ENCODE peak calls at places on chromosomes 12 and 14, in four cellular contexts. D, T, P and Q are unnamed samples.

GRCh38 chr14:100761481-100761880 is 34.8 kb downstream of the DLK1 start:
- DNase-seq in D (no peak), T (no peak), P (no peak), Q (no peak)

GRCh38 chr14:28307506-28307905 is 459.1 kb upstream of the FOXG1 start:
- DNase-seq in T (no peak), D (no peak), P (no peak), Q (no peak)

GRCh38 chr12:126198966-126199692 is 1133.9 kb downstream of the AACS start:
- DNase-seq in P (no peak), T (no peak), D (no peak), Q (no peak)

GRCh38 chr12:71415336-71416231 is 24.0 kb upstream of the LGR5 start:
- DNase-seq in P (peak), T (no peak), D (no peak), Q (no peak)

GRCh38 chr14:67569011-67569650 is 30.9 kb downstream of the PIGH start:
- DNase-seq in D (no peak), T (no peak), P (no peak), Q (no peak)

GRCh38 chr14:23433457-23433856 is 2.0 kb downstream of the MYH7 start:
- DNase-seq in T (no peak), D (no peak), P (no peak), Q (no peak)

GRCh38 chr12:127562781-127563180 is 704.2 kb upstream of the TMEM132C start:
- DNase-seq in T (no peak), D (no peak), P (no peak), Q (no peak)

GRCh38 chr12:114392909-114393308 is 13.0 kb downstream of the TBX5 start:
- DNase-seq in P (no peak), T (no peak), D (peak), Q (no peak)

GRCh38 chr14:67964391-67964812 is 144.8 kb downstream of the RAD51B start:
- DNase-seq in D (no peak), P (no peak), T (no peak), Q (no peak)

GRCh38 chr14:94342334-94342934 is 19.3 kb upstream of the SERPINA6 start:
- DNase-seq in D (peak), P (peak), T (peak), Q (peak)

GRCh38 chr14:50972734-50973133 is 28.5 kb upstream of the PYGL start:
- DNase-seq in T (no peak), D (no peak), P (no peak), Q (no peak)

GRCh38 chr14:96373538-96373937 is 10.2 kb downstream of the GSKIP start:
- DNase-seq in D (no peak), P (no peak), T (no peak), Q (no peak)

GRCh38 chr14:92497391-92497790 is 16.2 kb upstream of the RIN3 start:
- DNase-seq in P (no peak), D (no peak), T (no peak), Q (no peak)

GRCh38 chr14:64536488-64537245 is 3.9 kb upstream of the HSPA2 start:
- DNase-seq in P (no peak), T (no peak), D (no peak), Q (no peak)

GRCh38 chr14:83196235-83196634 is 1662.6 kb upstream of the SEL1L start:
- DNase-seq in D (no peak), T (no peak), P (no peak), Q (no peak)

GRCh38 chr12:30152705-30153104 is 369.0 kb upstream of the TMTC1 start:
- DNase-seq in D (no peak), P (no peak), T (no peak), Q (no peak)

GRCh38 chr12:131443019-131444000 is 267.6 kb upstream of the SFSWAP start:
- DNase-seq in T (no peak), D (no peak), P (no peak), Q (no peak)

GRCh38 chr14:52241102-52241793 is 26.2 kb upstream of the PTGDR start:
- DNase-seq in P (no peak), D (no peak), T (no peak), Q (no peak)

GRCh38 chr14:54864526-54864925 is 38.1 kb downstream of the GCH1 start:
- DNase-seq in T (no peak), P (no peak), D (no peak), Q (no peak)

GRCh38 chr12:11756523-11756922 is 107.0 kb downstream of the ETV6 start:
- DNase-seq in T (no peak), P (no peak), D (no peak), Q (no peak)

GRCh38 chr12:87300-87699 is 20.7 kb downstream of the IQSEC3 start:
- DNase-seq in T (no peak), D (no peak), P (no peak), Q (no peak)

GRCh38 chr12:15336772-15337553 is 14.7 kb downstream of the PTPRO start:
- DNase-seq in D (no peak), T (no peak), P (no peak), Q (no peak)

GRCh38 chr14:76337619-76338545 is 38.1 kb upstream of the ESRRB start:
- DNase-seq in T (no peak), D (no peak), P (no peak), Q (no peak)

GRCh38 chr14:96204151-96205058 is at the start of gene BDKRB2:
- DNase-seq in T (no peak), D (peak), P (peak), Q (peak)

GRCh38 chr14:81533212-81533535 is 479 bp downstream of the SEL1L start:
- DNase-seq in P (no peak), D (no peak), T (no peak), Q (no peak)

GRCh38 chr12:52419656-52420055 is 13.5 kb upstream of the KRT82 start:
- DNase-seq in P (no peak), T (no peak), D (no peak), Q (no peak)

GRCh38 chr12:57611810-57612710 is 825 bp downstream of the ARHGEF25 start:
- DNase-seq in P (no peak), D (no peak), T (no peak), Q (no peak)

GRCh38 chr12:49288412-49288853 is 6.5 kb upstream of the PRPH start:
- DNase-seq in T (no peak), D (no peak), P (peak), Q (no peak)

GRCh38 chr14:34994668-34995067 is 11.9 kb downstream of the SRP54 start:
- DNase-seq in T (no peak), D (no peak), P (no peak), Q (no peak)

GRCh38 chr14:101133068-101133467 is 229.5 kb upstream of the RTL1 start:
- DNase-seq in P (no peak), T (no peak), D (no peak), Q (no peak)

GRCh38 chr14:69323266-69323966 is 63.5 kb downstream of the GALNT16 start:
- DNase-seq in D (no peak), T (no peak), P (no peak), Q (no peak)

GRCh38 chr12:51187370-51187987 is 14.5 kb upstream of the TFCP2 start:
- DNase-seq in T (no peak), D (no peak), P (no peak), Q (no peak)